ENCODE peak calls at places on chromosome 9, in nine cellular contexts. One of them, this sample, is unnamed.
A peak's percentile ranks its signal among the peaks of the same experiment; 100 is the strongest.

GRCh38 chr9:99433555-99433954 is 211.5 kb downstream of the SEC61B start:
- DNase-seq in neuronal stem cell: no peak
- DNase-seq in MM.1S: no peak
- DNase-seq in CD8-positive, alpha-beta T cell: peak; percentile 29
- DNase-seq in Peyer's patch: peak; percentile 48
- DNase-seq in keratinocyte: peak; percentile 54
- DNase-seq in heart left ventricle: no peak
- DNase-seq in tibial nerve: no peak
- DNase-seq in right cardiac atrium: peak; percentile 39
- DNase-seq in this sample: no peak

GRCh38 chr9:83544002-83544698 is 5.9 kb upstream of the FRMD3 start:
- DNase-seq in neuronal stem cell: no peak
- DNase-seq in MM.1S: peak; percentile 80
- DNase-seq in CD8-positive, alpha-beta T cell: no peak
- DNase-seq in Peyer's patch: peak; percentile 73
- DNase-seq in keratinocyte: peak; percentile 25
- DNase-seq in heart left ventricle: no peak
- DNase-seq in tibial nerve: no peak
- DNase-seq in right cardiac atrium: peak; percentile 58
- DNase-seq in this sample: peak; percentile 29

GRCh38 chr9:116468369-116468768 is 218.7 kb upstream of the TRIM32 start:
- DNase-seq in neuronal stem cell: no peak
- DNase-seq in MM.1S: no peak
- DNase-seq in CD8-positive, alpha-beta T cell: no peak
- DNase-seq in Peyer's patch: no peak
- DNase-seq in keratinocyte: no peak
- DNase-seq in heart left ventricle: no peak
- DNase-seq in tibial nerve: no peak
- DNase-seq in right cardiac atrium: no peak
- DNase-seq in this sample: peak; percentile 51

GRCh38 chr9:117091529-117091928 is 323.3 kb downstream of the ASTN2 start:
- DNase-seq in neuronal stem cell: no peak
- DNase-seq in MM.1S: no peak
- DNase-seq in CD8-positive, alpha-beta T cell: no peak
- DNase-seq in Peyer's patch: no peak
- DNase-seq in keratinocyte: no peak
- DNase-seq in heart left ventricle: no peak
- DNase-seq in tibial nerve: no peak
- DNase-seq in right cardiac atrium: no peak
- DNase-seq in this sample: no peak

GRCh38 chr9:128106181-128106939 is 21.2 kb downstream of the PTGES2 start:
- DNase-seq in neuronal stem cell: no peak
- DNase-seq in MM.1S: no peak
- DNase-seq in CD8-positive, alpha-beta T cell: no peak
- DNase-seq in Peyer's patch: no peak
- DNase-seq in keratinocyte: no peak
- DNase-seq in heart left ventricle: no peak
- DNase-seq in tibial nerve: no peak
- DNase-seq in right cardiac atrium: no peak
- DNase-seq in this sample: no peak

GRCh38 chr9:4666042-4666699 is at the start of gene SPATA6L:
- DNase-seq in neuronal stem cell: no peak
- DNase-seq in MM.1S: no peak
- DNase-seq in CD8-positive, alpha-beta T cell: peak; percentile 29
- DNase-seq in Peyer's patch: peak; percentile 86
- DNase-seq in keratinocyte: no peak
- DNase-seq in heart left ventricle: peak; percentile 70
- DNase-seq in tibial nerve: no peak
- DNase-seq in right cardiac atrium: peak; percentile 92
- DNase-seq in this sample: peak; percentile 66

GRCh38 chr9:18520395-18520794 is 46.4 kb downstream of the ADAMTSL1 start:
- DNase-seq in neuronal stem cell: no peak
- DNase-seq in MM.1S: no peak
- DNase-seq in CD8-positive, alpha-beta T cell: no peak
- DNase-seq in Peyer's patch: no peak
- DNase-seq in keratinocyte: no peak
- DNase-seq in heart left ventricle: no peak
- DNase-seq in tibial nerve: peak; percentile 11
- DNase-seq in right cardiac atrium: no peak
- DNase-seq in this sample: no peak

GRCh38 chr9:35771943-35772342 is 17.9 kb upstream of the MSMP start:
- DNase-seq in neuronal stem cell: no peak
- DNase-seq in MM.1S: no peak
- DNase-seq in CD8-positive, alpha-beta T cell: no peak
- DNase-seq in Peyer's patch: peak; percentile 71
- DNase-seq in keratinocyte: no peak
- DNase-seq in heart left ventricle: no peak
- DNase-seq in tibial nerve: no peak
- DNase-seq in right cardiac atrium: no peak
- DNase-seq in this sample: no peak

GRCh38 chr9:129394011-129394919 is 216.2 kb upstream of the IER5L start:
- DNase-seq in neuronal stem cell: no peak
- DNase-seq in MM.1S: no peak
- DNase-seq in CD8-positive, alpha-beta T cell: no peak
- DNase-seq in Peyer's patch: no peak
- DNase-seq in keratinocyte: no peak
- DNase-seq in heart left ventricle: no peak
- DNase-seq in tibial nerve: no peak
- DNase-seq in right cardiac atrium: no peak
- DNase-seq in this sample: no peak

GRCh38 chr9:126665696-126666035 is 51.9 kb downstream of the LMX1B start:
- DNase-seq in neuronal stem cell: no peak
- DNase-seq in MM.1S: no peak
- DNase-seq in CD8-positive, alpha-beta T cell: no peak
- DNase-seq in Peyer's patch: no peak
- DNase-seq in keratinocyte: no peak
- DNase-seq in heart left ventricle: no peak
- DNase-seq in tibial nerve: no peak
- DNase-seq in right cardiac atrium: no peak
- DNase-seq in this sample: no peak

GRCh38 chr9:97889941-97890557 is 32.3 kb downstream of the TRMO start:
- DNase-seq in neuronal stem cell: peak; percentile 9
- DNase-seq in MM.1S: peak; percentile 42
- DNase-seq in CD8-positive, alpha-beta T cell: peak; percentile 52
- DNase-seq in Peyer's patch: peak; percentile 72
- DNase-seq in keratinocyte: no peak
- DNase-seq in heart left ventricle: peak; percentile 31
- DNase-seq in tibial nerve: no peak
- DNase-seq in right cardiac atrium: no peak
- DNase-seq in this sample: peak; percentile 71

GRCh38 chr9:127124091-127124490 is 1.7 kb upstream of the ANGPTL2 start:
- DNase-seq in neuronal stem cell: no peak
- DNase-seq in MM.1S: no peak
- DNase-seq in CD8-positive, alpha-beta T cell: no peak
- DNase-seq in Peyer's patch: no peak
- DNase-seq in keratinocyte: no peak
- DNase-seq in heart left ventricle: no peak
- DNase-seq in tibial nerve: no peak
- DNase-seq in right cardiac atrium: no peak
- DNase-seq in this sample: no peak

GRCh38 chr9:116318463-116319271 is 165.1 kb downstream of the PAPPA start:
- DNase-seq in neuronal stem cell: peak; percentile 94
- DNase-seq in MM.1S: no peak
- DNase-seq in CD8-positive, alpha-beta T cell: no peak
- DNase-seq in Peyer's patch: no peak
- DNase-seq in keratinocyte: no peak
- DNase-seq in heart left ventricle: peak; percentile 63
- DNase-seq in tibial nerve: peak; percentile 43
- DNase-seq in right cardiac atrium: peak; percentile 83
- DNase-seq in this sample: peak; percentile 89

GRCh38 chr9:100117316-100117715 is 18.3 kb downstream of the INVS start:
- DNase-seq in neuronal stem cell: no peak
- DNase-seq in MM.1S: no peak
- DNase-seq in CD8-positive, alpha-beta T cell: no peak
- DNase-seq in Peyer's patch: no peak
- DNase-seq in keratinocyte: no peak
- DNase-seq in heart left ventricle: no peak
- DNase-seq in tibial nerve: no peak
- DNase-seq in right cardiac atrium: no peak
- DNase-seq in this sample: no peak

GRCh38 chr9:112864413-112864812 is 26.3 kb downstream of the SLC46A2 start:
- DNase-seq in neuronal stem cell: no peak
- DNase-seq in MM.1S: no peak
- DNase-seq in CD8-positive, alpha-beta T cell: no peak
- DNase-seq in Peyer's patch: no peak
- DNase-seq in keratinocyte: no peak
- DNase-seq in heart left ventricle: no peak
- DNase-seq in tibial nerve: no peak
- DNase-seq in right cardiac atrium: no peak
- DNase-seq in this sample: no peak

GRCh38 chr9:73219985-73220626 is 68.4 kb downstream of the ANXA1 start:
- DNase-seq in neuronal stem cell: no peak
- DNase-seq in MM.1S: no peak
- DNase-seq in CD8-positive, alpha-beta T cell: no peak
- DNase-seq in Peyer's patch: no peak
- DNase-seq in keratinocyte: peak; percentile 46
- DNase-seq in heart left ventricle: no peak
- DNase-seq in tibial nerve: no peak
- DNase-seq in right cardiac atrium: no peak
- DNase-seq in this sample: no peak

GRCh38 chr9:114958021-114958846 is 27.8 kb upstream of the TNFSF8 start:
- DNase-seq in neuronal stem cell: no peak
- DNase-seq in MM.1S: no peak
- DNase-seq in CD8-positive, alpha-beta T cell: no peak
- DNase-seq in Peyer's patch: peak; percentile 49
- DNase-seq in keratinocyte: no peak
- DNase-seq in heart left ventricle: peak; percentile 43
- DNase-seq in tibial nerve: peak; percentile 36
- DNase-seq in right cardiac atrium: peak; percentile 69
- DNase-seq in this sample: no peak

GRCh38 chr9:133946840-133947486 is 45.2 kb downstream of the VAV2 start:
- DNase-seq in neuronal stem cell: no peak
- DNase-seq in MM.1S: no peak
- DNase-seq in CD8-positive, alpha-beta T cell: no peak
- DNase-seq in Peyer's patch: no peak
- DNase-seq in keratinocyte: no peak
- DNase-seq in heart left ventricle: no peak
- DNase-seq in tibial nerve: no peak
- DNase-seq in right cardiac atrium: no peak
- DNase-seq in this sample: no peak
- H3K27ac ChIP-seq in neuronal stem cell: no peak overlapping the region
- H3K27ac ChIP-seq in MM.1S: no peak overlapping the region
- H3K27ac ChIP-seq in CD8-positive, alpha-beta T cell: no peak overlapping the region
- H3K27ac ChIP-seq in Peyer's patch: no peak overlapping the region
- H3K27ac ChIP-seq in keratinocyte: no peak overlapping the region
- H3K27ac ChIP-seq in heart left ventricle: no peak overlapping the region
- H3K27ac ChIP-seq in tibial nerve: no peak overlapping the region
- H3K27ac ChIP-seq in right cardiac atrium: no peak overlapping the region
- H3K27ac ChIP-seq in this sample: no peak overlapping the region

GRCh38 chr9:137956039-137956438 is 78.5 kb downstream of the CACNA1B start:
- DNase-seq in neuronal stem cell: no peak
- DNase-seq in MM.1S: no peak
- DNase-seq in CD8-positive, alpha-beta T cell: no peak
- DNase-seq in Peyer's patch: peak; percentile 25
- DNase-seq in keratinocyte: no peak
- DNase-seq in heart left ventricle: no peak
- DNase-seq in tibial nerve: no peak
- DNase-seq in right cardiac atrium: no peak
- DNase-seq in this sample: no peak
- H3K9me3 ChIP-seq in neuronal stem cell: peaks cover 8% of the 10 kb centered on the region
- H3K9me3 ChIP-seq in MM.1S: no peaks in the 10 kb centered on the region
- H3K9me3 ChIP-seq in CD8-positive, alpha-beta T cell: no peaks in the 10 kb centered on the region
- H3K9me3 ChIP-seq in Peyer's patch: no peaks in the 10 kb centered on the region
- H3K9me3 ChIP-seq in keratinocyte: no peaks in the 10 kb centered on the region
- H3K9me3 ChIP-seq in heart left ventricle: no peaks in the 10 kb centered on the region
- H3K9me3 ChIP-seq in tibial nerve: no peaks in the 10 kb centered on the region
- H3K9me3 ChIP-seq in right cardiac atrium: no peaks in the 10 kb centered on the region
- H3K9me3 ChIP-seq in this sample: no peaks in the 10 kb centered on the region

GRCh38 chr9:113898151-113898550 is 22.0 kb downstream of the ZNF618 start:
- DNase-seq in neuronal stem cell: no peak
- DNase-seq in MM.1S: no peak
- DNase-seq in CD8-positive, alpha-beta T cell: no peak
- DNase-seq in Peyer's patch: no peak
- DNase-seq in keratinocyte: no peak
- DNase-seq in heart left ventricle: no peak
- DNase-seq in tibial nerve: no peak
- DNase-seq in right cardiac atrium: no peak
- DNase-seq in this sample: no peak
- H3K27ac ChIP-seq in neuronal stem cell: no peak overlapping the region
- H3K27ac ChIP-seq in MM.1S: no peak overlapping the region
- H3K27ac ChIP-seq in CD8-positive, alpha-beta T cell: no peak overlapping the region
- H3K27ac ChIP-seq in Peyer's patch: no peak overlapping the region
- H3K27ac ChIP-seq in keratinocyte: no peak overlapping the region
- H3K27ac ChIP-seq in heart left ventricle: no peak overlapping the region
- H3K27ac ChIP-seq in tibial nerve: no peak overlapping the region
- H3K27ac ChIP-seq in right cardiac atrium: no peak overlapping the region
- H3K27ac ChIP-seq in this sample: no peak overlapping the region

DNA sequence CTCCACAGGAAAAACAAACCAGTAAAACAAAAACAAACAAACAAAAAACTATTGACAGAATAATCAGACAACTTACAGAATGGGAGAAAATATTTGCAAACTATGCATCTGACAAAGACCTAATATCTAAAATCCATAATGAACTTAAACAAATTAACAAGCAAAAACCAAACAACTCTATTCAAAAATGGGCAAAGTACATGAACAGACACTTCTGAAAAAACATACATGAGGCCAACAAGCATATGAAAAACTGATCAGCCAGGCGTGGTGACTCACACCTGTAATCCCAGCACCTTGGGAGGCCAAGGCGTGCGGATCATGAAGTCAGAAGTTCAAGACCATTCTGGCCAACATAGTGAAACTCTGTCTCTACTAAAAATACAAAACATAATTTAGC is 60.1 kb downstream of the KCNV2 start:
- DNase-seq in neuronal stem cell: no peak
- DNase-seq in MM.1S: no peak
- DNase-seq in CD8-positive, alpha-beta T cell: no peak
- DNase-seq in Peyer's patch: no peak
- DNase-seq in keratinocyte: no peak
- DNase-seq in heart left ventricle: no peak
- DNase-seq in tibial nerve: no peak
- DNase-seq in right cardiac atrium: no peak
- DNase-seq in this sample: no peak
- H3K9me3 ChIP-seq in neuronal stem cell: peaks cover 6% of the 10 kb centered on the region
- H3K9me3 ChIP-seq in MM.1S: no peaks in the 10 kb centered on the region
- H3K9me3 ChIP-seq in CD8-positive, alpha-beta T cell: no peaks in the 10 kb centered on the region
- H3K9me3 ChIP-seq in Peyer's patch: no peaks in the 10 kb centered on the region
- H3K9me3 ChIP-seq in keratinocyte: peaks cover 3% of the 10 kb centered on the region
- H3K9me3 ChIP-seq in heart left ventricle: peaks cover 3% of the 10 kb centered on the region
- H3K9me3 ChIP-seq in tibial nerve: peaks cover 60% of the 10 kb centered on the region
- H3K9me3 ChIP-seq in right cardiac atrium: no peaks in the 10 kb centered on the region
- H3K9me3 ChIP-seq in this sample: peaks cover 7% of the 10 kb centered on the region

GRCh38 chr9:89444212-89444611 is 53.7 kb downstream of the SEMA4D start:
- DNase-seq in neuronal stem cell: no peak
- DNase-seq in MM.1S: no peak
- DNase-seq in CD8-positive, alpha-beta T cell: peak; percentile 59
- DNase-seq in Peyer's patch: peak; percentile 75
- DNase-seq in keratinocyte: no peak
- DNase-seq in heart left ventricle: no peak
- DNase-seq in tibial nerve: no peak
- DNase-seq in right cardiac atrium: peak; percentile 65
- DNase-seq in this sample: no peak
- H3K27ac ChIP-seq in neuronal stem cell: no peak overlapping the region
- H3K27ac ChIP-seq in MM.1S: no peak overlapping the region
- H3K27ac ChIP-seq in CD8-positive, alpha-beta T cell: peak overlapping the region; percentile 50
- H3K27ac ChIP-seq in Peyer's patch: peak overlapping the region; percentile 4
- H3K27ac ChIP-seq in keratinocyte: no peak overlapping the region
- H3K27ac ChIP-seq in heart left ventricle: no peak overlapping the region
- H3K27ac ChIP-seq in tibial nerve: peak overlapping the region; percentile 55
- H3K27ac ChIP-seq in right cardiac atrium: no peak overlapping the region
- H3K27ac ChIP-seq in this sample: no peak overlapping the region

GRCh38 chr9:96758845-96759673 is 18.8 kb downstream of the ZNF510 start:
- DNase-seq in neuronal stem cell: no peak
- DNase-seq in MM.1S: no peak
- DNase-seq in CD8-positive, alpha-beta T cell: no peak
- DNase-seq in Peyer's patch: no peak
- DNase-seq in keratinocyte: no peak
- DNase-seq in heart left ventricle: no peak
- DNase-seq in tibial nerve: no peak
- DNase-seq in right cardiac atrium: no peak
- DNase-seq in this sample: no peak
- H3K9me3 ChIP-seq in neuronal stem cell: peaks cover 44% of the 10 kb centered on the region
- H3K9me3 ChIP-seq in MM.1S: no peaks in the 10 kb centered on the region
- H3K9me3 ChIP-seq in CD8-positive, alpha-beta T cell: peaks cover 64% of the 10 kb centered on the region
- H3K9me3 ChIP-seq in Peyer's patch: peaks cover 15% of the 10 kb centered on the region
- H3K9me3 ChIP-seq in keratinocyte: peaks cover 38% of the 10 kb centered on the region
- H3K9me3 ChIP-seq in heart left ventricle: peaks cover 97% of the 10 kb centered on the region
- H3K9me3 ChIP-seq in tibial nerve: peaks cover 100% of the 10 kb centered on the region
- H3K9me3 ChIP-seq in right cardiac atrium: peaks cover 25% of the 10 kb centered on the region
- H3K9me3 ChIP-seq in this sample: peaks cover 88% of the 10 kb centered on the region